ENCODE peak calls at places on chromosomes 7 and 10, in six cellular contexts. M, J, V, H, U and T are unnamed samples.

GRCh38 chr10:76205361-76205760 is 773.9 kb downstream of the LRMDA start:
- DNase-seq in M (no peak), J (no peak), V (no peak), H (no peak), U (no peak), T (no peak)

GRCh38 chr7:128459394-128459878 is 3.8 kb downstream of the HILPDA start:
- DNase-seq in M (peak; percentile 53), J (peak; percentile 57), V (peak; percentile 85), H (peak; percentile 82), U (peak; percentile 64), T (peak; percentile 87)

GRCh38 chr10:97718178-97718577 is 4.6 kb downstream of the MARVELD1 start:
- DNase-seq in M (no peak), J (no peak), V (no peak), H (no peak), U (no peak), T (peak; percentile 63)

GRCh38 chr7:158479680-158480025 is 108.0 kb downstream of the PTPRN2 start:
- DNase-seq in M (no peak), J (no peak), V (no peak), H (no peak), U (no peak), T (no peak)

GRCh38 chr10:132354356-132355094 is 22.5 kb downstream of the LRRC27 start:
- DNase-seq in M (no peak), J (no peak), V (no peak), H (no peak), U (no peak), T (no peak)

GRCh38 chr10:126953886-126954285 is 48.7 kb downstream of the DOCK1 start:
- DNase-seq in M (no peak), J (no peak), V (no peak), H (no peak), U (no peak), T (no peak)

GRCh38 chr7:12090757-12091134 is 120.3 kb upstream of the TMEM106B start:
- DNase-seq in M (no peak), J (no peak), V (no peak), H (no peak), U (no peak), T (no peak)

GRCh38 chr10:132522521-132523411 is 14.8 kb upstream of the INPP5A start:
- DNase-seq in M (no peak), J (no peak), V (no peak), H (no peak), U (no peak), T (no peak)

GRCh38 chr7:91286432-91286831 is 22.2 kb downstream of the FZD1 start:
- DNase-seq in M (no peak), J (no peak), V (no peak), H (no peak), U (no peak), T (no peak)

GRCh38 chr10:44068716-44069482 is 316.0 kb downstream of the CXCL12 start:
- DNase-seq in M (no peak), J (no peak), V (no peak), H (no peak), U (no peak), T (no peak)

GRCh38 chr10:125235093-125236069 is 75.0 kb upstream of the CTBP2 start:
- DNase-seq in M (no peak), J (no peak), V (no peak), H (no peak), U (no peak), T (peak; percentile 32)

GRCh38 chr10:20040012-20040411 is 223.8 kb downstream of the PLXDC2 start:
- DNase-seq in M (no peak), J (no peak), V (no peak), H (no peak), U (no peak), T (no peak)

GRCh38 chr10:11506247-11506789 is 105.1 kb downstream of the USP6NL start:
- DNase-seq in M (no peak), J (no peak), V (no peak), H (no peak), U (no peak), T (peak; percentile 4)

GRCh38 chr7:41058986-41059741 is 643.7 kb downstream of the INHBA start:
- DNase-seq in M (no peak), J (no peak), V (no peak), H (no peak), U (peak; percentile 52), T (no peak)
- TF ChIP-seq MAX in M (no peak), J (no peak), V (no peak), H (no peak), U (no peak), T (no peak)

GRCh38 chr7:157271991-157272324 is 64.8 kb upstream of the DNAJB6 start:
- DNase-seq in M (peak; percentile 86), J (no peak), V (peak; percentile 64), H (peak; percentile 79), U (no peak), T (peak; percentile 72)
- TF ChIP-seq POLR2A in M (no peak), J (no peak), V (no peak), H (no peak), U (no peak), T (no peak)

DNA sequence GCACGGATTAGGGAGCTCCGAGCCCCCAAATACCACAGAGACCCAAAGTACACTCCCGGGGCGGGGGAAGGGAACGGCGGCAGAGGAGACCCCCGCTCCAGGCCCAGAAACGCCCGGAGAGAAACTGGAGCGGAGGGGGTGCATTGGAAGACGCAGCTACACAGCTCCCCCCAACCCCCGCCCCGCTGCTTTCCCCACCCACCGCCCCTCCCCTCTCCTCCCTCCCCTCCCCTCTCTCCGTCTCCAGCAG is 1.1 kb downstream of the PRKAG2 start:
- DNase-seq in M (no peak), J (no peak), V (peak; percentile 54), H (no peak), U (no peak), T (no peak)
- H3K4me3 ChIP-seq in M (peak overlapping the region; percentile 71), J (peak overlapping the region; percentile 50), V (peak overlapping the region; percentile 64), H (peak overlapping the region; percentile 60), U (peak overlapping the region; percentile 61), T (no peak overlapping the region)

GRCh38 chr7:2258661-2259365 is 16.8 kb downstream of the NUDT1 start:
- DNase-seq in M (no peak), J (peak; percentile 50), V (no peak), H (no peak), U (no peak), T (no peak)
- TF ChIP-seq MAX in M (no peak), J (no peak), V (no peak), H (no peak), U (no peak), T (no peak)

DNA sequence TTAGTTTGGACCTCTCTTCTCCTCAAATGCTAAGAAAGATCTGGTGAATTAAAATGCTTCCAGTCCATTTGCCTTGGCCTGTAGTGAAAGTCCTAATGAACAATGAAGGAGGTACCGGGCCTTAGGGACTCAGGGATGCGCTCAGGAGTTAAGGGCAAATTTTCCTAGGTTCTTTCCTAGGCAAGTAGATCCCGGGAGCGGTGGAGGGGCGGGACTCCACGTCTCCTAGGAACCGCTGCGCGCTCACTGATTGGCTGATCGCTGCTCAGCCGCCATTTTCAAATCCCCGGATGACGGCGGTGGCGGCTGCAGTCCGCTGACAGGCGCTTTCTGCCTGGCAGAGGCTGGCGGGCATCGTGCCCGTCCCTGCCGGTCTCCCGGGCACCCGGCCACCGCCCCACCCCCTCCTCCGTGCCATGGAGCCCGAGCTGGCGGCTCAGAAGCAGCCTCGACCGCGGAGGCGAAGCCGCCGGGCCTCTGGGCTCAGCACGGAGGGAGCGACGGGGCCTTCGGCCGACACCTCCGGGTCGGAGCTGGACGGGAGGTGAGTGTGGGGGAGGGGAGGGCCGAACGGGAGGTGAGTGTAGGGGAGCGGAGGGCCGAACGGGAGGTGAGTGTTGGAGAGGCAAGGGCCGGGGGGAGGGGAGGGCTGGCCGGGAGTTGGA is at the start of gene NET1:
- DNase-seq in M (peak; percentile 80), J (peak; percentile 44), V (peak; percentile 95), H (peak; percentile 95), U (peak; percentile 95), T (peak; percentile 79)
- TF ChIP-seq POLR2A in M (peak; percentile 55), J (peak; percentile 76), V (peak; percentile 22), H (no peak), U (peak; percentile 53), T (peak; percentile 42)

GRCh38 chr10:121525276-121526039 is 72.8 kb downstream of the FGFR2 start:
- DNase-seq in M (no peak), J (no peak), V (no peak), H (no peak), U (no peak), T (no peak)

GRCh38 chr10:121526801-121527221 is 71.4 kb downstream of the FGFR2 start:
- DNase-seq in M (no peak), J (no peak), V (no peak), H (no peak), U (no peak), T (peak; percentile 32)

GRCh38 chr10:121526040-121526790 is 72.0 kb downstream of the FGFR2 start:
- DNase-seq in M (no peak), J (no peak), V (no peak), H (no peak), U (no peak), T (no peak)

GRCh38 chr10:121530481-121531075 is 67.7 kb downstream of the FGFR2 start:
- DNase-seq in M (no peak), J (no peak), V (no peak), H (no peak), U (no peak), T (no peak)

DNA sequence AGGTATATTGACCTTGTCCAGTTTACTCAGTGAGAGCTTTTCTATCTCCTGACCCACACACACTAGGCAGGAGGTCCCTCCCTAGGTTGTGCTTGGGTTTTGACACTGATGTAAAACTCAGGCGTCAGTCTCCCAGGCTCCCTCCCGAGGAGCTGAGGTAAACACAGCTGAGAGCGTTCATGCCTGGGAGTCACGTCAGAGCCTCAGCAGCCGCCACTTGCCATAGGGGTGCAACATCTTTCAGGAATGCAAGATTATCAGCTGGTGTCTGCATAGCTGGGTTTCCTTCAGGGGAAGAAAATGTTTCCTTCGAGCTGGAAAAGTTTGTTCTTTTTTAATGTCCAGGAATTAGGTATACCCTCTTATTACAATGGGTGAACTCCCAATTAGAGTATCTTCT is 70.6 kb downstream of the FGFR2 start:
- DNase-seq in M (no peak), J (no peak), V (no peak), H (no peak), U (no peak), T (no peak)
- H3K4me3 ChIP-seq in M (no peak overlapping the region), J (no peak overlapping the region), V (no peak overlapping the region), H (no peak overlapping the region), U (no peak overlapping the region), T (no peak overlapping the region)

DNA sequence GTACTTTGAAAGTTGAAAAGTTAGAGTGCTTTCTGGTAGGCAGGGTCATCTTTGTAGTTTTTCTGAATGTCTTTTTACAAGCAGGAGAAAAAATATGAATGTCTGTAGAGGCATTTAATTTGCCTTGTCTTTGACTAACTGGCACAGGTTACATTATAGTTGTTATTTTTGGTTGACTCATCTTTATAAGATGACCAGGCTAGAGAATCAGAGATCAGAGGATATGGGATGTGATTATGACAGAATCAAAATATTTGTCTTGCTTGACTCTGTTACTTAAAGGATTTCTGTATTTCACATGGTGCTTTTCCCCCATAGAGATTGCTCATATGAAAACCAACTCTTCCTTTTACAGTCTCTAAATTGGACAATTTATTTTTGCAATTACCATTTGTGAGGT is 2.4 kb downstream of the ZMYND11 start:
- DNase-seq in M (no peak), J (no peak), V (no peak), H (peak; percentile 29), U (no peak), T (no peak)
- TF ChIP-seq MAX in M (no peak), J (no peak), V (no peak), H (no peak), U (no peak), T (no peak)